ENCODE peak calls at places on chromosome 16, in four cellular contexts. X is ascending aorta; L is CD8-positive, alpha-beta T cell; A is OCI-LY7. N is an unnamed sample.

GRCh38 chr16:25699069-25699468 is 7.3 kb downstream of the HS3ST4 start:
- DNase-seq in X (no peak), L (no peak), A (no peak), N (no peak)

GRCh38 chr16:31352344-31353115 is 2.4 kb upstream of the ITGAX start:
- DNase-seq in X (no peak), L (no peak), A (peak), N (no peak)

GRCh38 chr16:31696968-31697743 is 169.5 kb downstream of the AHSP start:
- DNase-seq in X (no peak), L (no peak), A (peak), N (no peak)

GRCh38 chr16:57540387-57540786 is 2.1 kb upstream of the ADGRG5 start:
- DNase-seq in X (no peak), L (no peak), A (no peak), N (no peak)

GRCh38 chr16:30357715-30358576 is 2.8 kb upstream of the CD2BP2 start:
- DNase-seq in X (no peak), L (no peak), A (no peak), N (no peak)

GRCh38 chr16:82761236-82761635 is 134.5 kb downstream of the CDH13 start:
- DNase-seq in X (peak), L (no peak), A (no peak), N (peak)

GRCh38 chr16:78490847-78491246 is 391.4 kb downstream of the WWOX start:
- DNase-seq in X (peak), L (no peak), A (no peak), N (peak)

GRCh38 chr16:80954985-80955384 is 51.7 kb downstream of the CMC2 start:
- DNase-seq in X (no peak), L (no peak), A (no peak), N (no peak)

GRCh38 chr16:27728691-27729090 is 178.7 kb downstream of the KATNIP start:
- DNase-seq in X (no peak), L (no peak), A (no peak), N (no peak)

GRCh38 chr16:73091199-73091598 is 43.3 kb upstream of the ZFHX3 start:
- DNase-seq in X (no peak), L (no peak), A (no peak), N (no peak)

GRCh38 chr16:11249233-11250061 is 6.6 kb downstream of the SOCS1 start:
- DNase-seq in X (no peak), L (no peak), A (no peak), N (no peak)

GRCh38 chr16:10408824-10409381 is 23.0 kb downstream of the ATF7IP2 start:
- DNase-seq in X (no peak), L (no peak), A (peak), N (no peak)

GRCh38 chr16:28264656-28265055 is 27.7 kb upstream of the SBK1 start:
- DNase-seq in X (no peak), L (no peak), A (no peak), N (peak)

GRCh38 chr16:56868175-56868574 is 3.2 kb downstream of the SLC12A3 start:
- DNase-seq in X (no peak), L (no peak), A (no peak), N (no peak)

GRCh38 chr16:15885560-15886001 is 2.8 kb downstream of the CEP20 start:
- DNase-seq in X (no peak), L (no peak), A (no peak), N (no peak)

GRCh38 chr16:26491271-26491670 is 575.5 kb upstream of the C16orf82 start:
- DNase-seq in X (no peak), L (no peak), A (no peak), N (no peak)

GRCh38 chr16:13919330-13919682 is 648 bp upstream of the ERCC4 start:
- DNase-seq in X (no peak), L (no peak), A (peak), N (no peak)

GRCh38 chr16:2490190-2491105 is 15.5 kb downstream of the TBC1D24 start:
- DNase-seq in X (no peak), L (no peak), A (no peak), N (no peak)

GRCh38 chr16:56985288-56985961 is 3.9 kb upstream of the NLRC5 start:
- DNase-seq in X (peak), L (no peak), A (no peak), N (no peak)

GRCh38 chr16:5196204-5196603 is 98.6 kb upstream of the EEF2KMT start:
- DNase-seq in X (no peak), L (no peak), A (no peak), N (no peak)

GRCh38 chr16:30447512-30448226 is 2.0 kb upstream of the SEPHS2 start:
- DNase-seq in X (no peak), L (no peak), A (no peak), N (no peak)

GRCh38 chr16:11329080-11329491 is 16.2 kb upstream of the RMI2 start:
- DNase-seq in X (no peak), L (no peak), A (peak), N (no peak)

GRCh38 chr16:85136213-85136704 is 24.0 kb upstream of the CIBAR2 start:
- DNase-seq in X (no peak), L (no peak), A (peak), N (no peak)

GRCh38 chr16:11613381-11614303 is 26.9 kb upstream of the LITAF start:
- DNase-seq in X (no peak), L (no peak), A (peak), N (no peak)

GRCh38 chr16:57324649-57325223 is 33.8 kb upstream of the CCL22 start:
- DNase-seq in X (no peak), L (no peak), A (no peak), N (no peak)

GRCh38 chr16:1712791-1713261 is 6.8 kb downstream of the MAPK8IP3 start:
- DNase-seq in X (no peak), L (no peak), A (peak), N (no peak)

GRCh38 chr16:83887088-83887487 is 11.8 kb upstream of the MLYCD start:
- DNase-seq in X (no peak), L (no peak), A (peak), N (peak)

GRCh38 chr16:66427451-66427860 is 361 bp downstream of the BEAN1 start:
- DNase-seq in X (no peak), L (no peak), A (no peak), N (no peak)

GRCh38 chr16:89952049-89952448 is 3.5 kb downstream of the DEF8 start:
- DNase-seq in X (no peak), L (no peak), A (no peak), N (no peak)

GRCh38 chr16:75379911-75380847 is 53.1 kb downstream of the CFDP1 start:
- DNase-seq in X (no peak), L (peak), A (peak), N (no peak)

GRCh38 chr16:1525871-1526607 is 7.4 kb upstream of the TMEM204 start:
- DNase-seq in X (no peak), L (peak), A (no peak), N (no peak)

GRCh38 chr16:77775911-77776909 is 12.2 kb upstream of the VAT1L start:
- DNase-seq in X (no peak), L (no peak), A (no peak), N (no peak)

GRCh38 chr16:27429981-27430441 is 28.0 kb downstream of the IL21R start:
- DNase-seq in X (no peak), L (no peak), A (no peak), N (no peak)

GRCh38 chr16:86751081-86752030 is 173.0 kb downstream of the FOXL1 start:
- DNase-seq in X (no peak), L (no peak), A (no peak), N (no peak)

GRCh38 chr16:2763173-2763572 is 10.7 kb downstream of the SRRM2 start:
- DNase-seq in X (no peak), L (no peak), A (no peak), N (no peak)

GRCh38 chr16:12874135-12874534 is 27.3 kb upstream of the SHISA9 start:
- DNase-seq in X (no peak), L (no peak), A (no peak), N (no peak)

GRCh38 chr16:9870962-9871361 is 311.3 kb downstream of the GRIN2A start:
- DNase-seq in X (no peak), L (no peak), A (no peak), N (no peak)

GRCh38 chr16:5863207-5863606 is 765.6 kb upstream of the EEF2KMT start:
- DNase-seq in X (no peak), L (no peak), A (no peak), N (no peak)

GRCh38 chr16:67548265-67549126 is 13.8 kb upstream of the CTCF start:
- DNase-seq in X (no peak), L (no peak), A (peak), N (no peak)
- H3K27ac ChIP-seq in X (no peak), L (peak), A (peak), N (peak)

DNA sequence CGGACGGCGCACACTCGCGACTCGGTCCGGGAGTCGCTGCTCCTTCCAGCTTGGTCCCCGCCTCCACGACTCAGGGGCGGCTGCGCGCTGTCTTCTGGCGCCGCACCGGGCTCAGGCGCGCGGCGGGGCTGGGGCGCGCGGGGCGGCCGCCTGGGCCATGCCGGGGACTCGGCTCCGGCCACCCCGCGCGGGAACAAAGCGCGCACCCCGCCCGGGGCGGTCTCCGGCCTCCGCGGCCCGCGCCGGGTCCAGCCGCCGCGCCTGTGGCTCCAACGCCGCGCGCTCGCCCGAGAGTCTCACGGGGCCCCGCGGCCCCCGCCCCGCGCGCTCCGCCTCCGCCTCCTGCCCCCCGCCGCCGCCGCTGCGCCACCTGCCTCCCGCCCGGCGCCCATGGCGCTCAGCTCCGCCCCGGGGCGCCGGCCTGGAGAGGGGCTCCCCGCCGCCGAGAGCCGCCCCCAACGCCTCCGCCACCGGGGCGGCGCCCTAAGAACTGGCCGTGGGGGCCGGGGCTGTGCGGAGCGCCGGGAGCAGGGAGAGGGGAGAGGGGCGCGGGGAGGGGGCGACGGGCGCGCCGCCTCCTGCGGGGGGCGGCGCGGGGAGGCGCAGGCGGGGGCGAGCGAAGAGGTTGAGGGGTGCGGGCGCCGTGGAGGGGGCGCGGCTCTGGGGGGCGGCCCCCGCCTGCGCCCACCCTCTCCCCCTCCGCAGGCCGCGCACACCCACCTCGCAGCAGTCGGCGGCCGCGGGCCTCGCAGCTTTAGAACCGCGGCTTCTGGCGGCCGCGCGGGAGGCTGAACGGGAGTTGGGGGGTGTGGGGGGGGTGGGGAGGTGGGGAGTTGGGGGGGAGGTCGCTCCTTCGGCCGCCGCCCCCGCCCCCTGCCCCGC is 35.7 kb downstream of the CBFA2T3 start:
- DNase-seq in X (no peak), L (no peak), A (peak), N (no peak)
- TF ChIP-seq CTCF in X (no peak), L (no peak), A (no peak), N (no peak)

GRCh38 chr16:69478685-69479084 is 54.3 kb downstream of the CYB5B start:
- DNase-seq in X (no peak), L (no peak), A (no peak), N (no peak)

GRCh38 chr16:69477546-69477945 is 53.1 kb downstream of the CYB5B start:
- DNase-seq in X (no peak), L (no peak), A (no peak), N (no peak)

GRCh38 chr16:69474447-69474846 is 50.0 kb downstream of the CYB5B start:
- DNase-seq in X (no peak), L (no peak), A (no peak), N (no peak)

GRCh38 chr16:69479806-69480205 is 55.4 kb downstream of the CYB5B start:
- DNase-seq in X (no peak), L (no peak), A (no peak), N (no peak)

DNA sequence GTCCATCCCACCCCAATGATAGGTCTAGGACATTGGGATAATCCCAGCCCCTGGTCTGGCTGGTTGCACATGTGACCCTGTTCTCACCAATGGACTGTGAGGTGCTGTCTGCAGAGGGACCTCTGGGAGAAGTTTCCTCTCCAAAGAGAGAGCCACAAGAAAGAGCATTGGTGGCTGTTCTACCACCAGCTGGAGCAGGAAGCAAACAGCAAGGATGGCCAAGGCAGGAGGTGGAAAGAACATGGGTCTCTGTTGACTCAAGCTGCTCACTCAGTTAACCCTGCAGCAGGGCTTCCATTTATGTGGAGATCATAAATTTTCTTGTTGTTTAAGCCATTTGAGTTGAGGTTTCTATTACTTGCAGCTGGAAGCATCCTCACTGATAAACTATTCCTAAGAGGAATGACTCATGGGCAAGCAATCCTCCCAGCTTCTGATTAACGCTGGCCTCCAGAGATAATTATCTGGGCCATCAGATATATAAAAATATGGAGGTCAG is 52.5 kb downstream of the CYB5B start:
- DNase-seq in X (no peak), L (no peak), A (no peak), N (no peak)
- H3K4me3 ChIP-seq in X (no peak), L (no peak), A (no peak), N (no peak)

DNA sequence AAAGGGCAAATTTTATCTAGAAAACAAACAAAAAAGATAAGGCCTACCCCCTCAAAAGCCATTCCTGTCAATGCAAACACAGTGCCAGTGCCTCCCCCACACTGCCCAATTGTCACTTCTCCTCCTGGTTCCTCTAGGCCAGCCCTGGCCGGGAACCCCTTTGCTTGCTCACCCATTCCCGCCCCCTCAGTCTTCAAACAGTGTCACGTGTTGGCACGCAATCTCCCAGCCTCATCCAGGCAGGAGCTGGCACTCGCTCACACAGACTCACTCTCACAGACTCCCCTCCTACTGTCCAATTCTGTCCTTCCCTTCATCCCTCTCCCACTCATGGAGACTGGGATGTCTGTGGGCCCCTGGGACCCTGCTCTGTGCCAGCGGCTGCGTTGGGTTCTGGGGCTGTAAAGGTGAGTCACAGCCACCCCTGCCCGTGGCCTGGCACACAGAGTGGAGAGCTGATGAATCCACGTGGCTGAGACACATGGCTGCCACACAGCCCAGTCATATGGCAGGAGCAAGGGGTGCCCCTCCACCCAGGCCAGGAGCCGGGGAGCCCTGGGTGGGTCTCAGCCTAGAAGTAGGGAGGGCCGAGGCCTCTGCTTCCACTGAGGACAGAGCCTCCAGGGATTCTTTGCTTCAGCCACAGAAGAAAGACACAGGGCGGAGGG is 54.8 kb downstream of the VAC14 start:
- DNase-seq in X (peak), L (no peak), A (no peak), N (peak)
- H3K27ac ChIP-seq in X (peak), L (peak), A (no peak), N (no peak)

GRCh38 chr16:69339289-69340094 is at the start of the genes COG8 and NIP7:
- DNase-seq in X (peak), L (peak), A (peak), N (peak)
- TF ChIP-seq CTCF in X (peak), L (peak), A (peak), N (peak)

DNA sequence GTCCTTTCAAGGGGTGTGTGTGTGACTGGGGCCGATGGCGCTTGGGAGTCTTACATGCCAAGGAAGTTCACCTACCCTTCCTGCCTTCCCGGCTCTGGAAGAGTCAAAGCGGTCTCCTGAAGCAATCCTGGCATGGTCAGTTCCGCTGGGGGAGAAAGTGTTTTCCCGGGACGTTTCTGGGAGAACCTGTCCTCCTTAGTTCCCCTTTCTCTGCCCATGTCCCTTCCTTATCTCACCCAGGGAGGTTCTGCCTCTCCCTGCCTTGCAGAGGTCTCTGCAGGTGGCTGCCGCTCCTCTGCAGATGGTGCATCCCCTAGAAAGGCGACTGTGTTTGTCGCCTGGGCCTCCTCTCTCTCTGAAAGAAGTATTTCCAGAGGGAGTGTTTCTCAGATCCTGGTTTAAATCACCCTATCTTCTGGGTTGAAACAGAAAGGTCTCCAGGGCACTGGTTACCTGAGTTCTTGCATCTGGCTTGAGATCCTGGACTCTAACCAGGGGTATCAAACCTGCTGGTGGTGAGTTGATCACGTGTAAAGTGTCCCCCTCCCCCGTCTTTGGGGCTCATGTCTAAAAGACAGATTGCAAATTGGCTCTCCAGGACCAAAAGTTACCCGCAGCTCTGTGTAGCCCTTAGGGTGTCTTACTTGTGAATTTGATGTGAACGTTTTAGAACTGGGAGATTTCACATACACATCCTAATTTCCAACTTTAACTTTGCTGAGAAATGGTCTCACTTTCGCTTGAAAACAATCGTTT is 1.9 kb downstream of the PRKCB start:
- DNase-seq in X (no peak), L (no peak), A (peak), N (no peak)
- H3K4me3 ChIP-seq in X (peak), L (peak), A (peak), N (peak)

DNA sequence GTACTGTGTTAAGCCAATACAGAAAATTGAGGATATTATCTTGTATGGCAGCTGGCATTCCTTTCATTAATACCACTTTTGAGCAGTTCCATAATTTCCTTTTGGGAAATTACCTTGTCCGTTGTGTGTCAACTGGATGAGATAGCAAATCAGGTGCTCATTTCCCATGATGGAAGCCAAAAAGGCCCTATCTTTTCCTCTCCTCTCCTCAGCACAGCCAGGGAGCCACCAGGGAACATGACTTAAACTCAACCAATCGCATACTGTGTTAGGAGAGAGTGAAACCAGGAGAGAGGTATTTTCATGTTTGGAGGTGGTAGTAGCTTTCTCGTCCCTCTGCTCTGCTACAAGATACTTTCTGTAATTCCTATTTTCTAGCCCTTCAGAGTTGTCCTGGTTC is 96.1 kb upstream of the TOX3 start:
- DNase-seq in X (no peak), L (no peak), A (no peak), N (no peak)
- H3K27ac ChIP-seq in X (no peak), L (no peak), A (no peak), N (no peak)

N was measured in dorsolateral prefrontal cortex.